ENCODE peak calls at places on chromosomes 6 and 20, in four cellular contexts. E is GM12878, O is fibroblast of pulmonary artery, B is choroid plexus epithelial cell. H is an unnamed sample.

GRCh38 chr20:52105045-52105572 is 86.5 kb downstream of the ZFP64 start:
- DNase-seq in O (peak; percentile 47), E (no peak), B (peak; percentile 49), H (peak; percentile 42)

GRCh38 chr20:10557685-10558084 is 116.1 kb downstream of the JAG1 start:
- DNase-seq in B (no peak), O (no peak), E (no peak), H (no peak)

GRCh38 chr20:45290677-45291355 is 15.8 kb upstream of the RBPJL start:
- DNase-seq in O (peak; percentile 79), B (peak; percentile 79), E (no peak), H (peak; percentile 65)

GRCh38 chr6:72738091-72738490 is 116.2 kb downstream of the KCNQ5 start:
- DNase-seq in B (no peak), O (no peak), E (no peak), H (no peak)

GRCh38 chr6:2254747-2255146 is 9.3 kb upstream of the GMDS start:
- DNase-seq in B (no peak), E (no peak), O (no peak), H (no peak)

GRCh38 chr20:38764563-38765355 is 16.5 kb downstream of the ACTR5 start:
- DNase-seq in O (peak; percentile 83), B (peak; percentile 87), E (no peak), H (peak; percentile 81)

GRCh38 chr6:167921831-167922230 is 75.6 kb upstream of the KIF25 start:
- DNase-seq in E (no peak), O (no peak), B (no peak), H (no peak)

GRCh38 chr6:122797537-122797936 is 8.5 kb downstream of the SMPDL3A start:
- DNase-seq in O (no peak), B (no peak), E (no peak), H (no peak)

GRCh38 chr6:168711049-168711640 is 270.2 kb downstream of the SMOC2 start:
- DNase-seq in B (peak; percentile 15), E (no peak), O (no peak), H (no peak)

GRCh38 chr6:12653396-12653910 is 63.1 kb upstream of the PHACTR1 start:
- DNase-seq in E (no peak), O (no peak), B (no peak), H (no peak)

GRCh38 chr6:151240861-151241642 is 1.3 kb downstream of the AKAP12 start:
- DNase-seq in E (no peak), O (peak; percentile 81), B (peak; percentile 80), H (peak; percentile 83)

GRCh38 chr6:20207096-20207454 is 5.2 kb downstream of the MBOAT1 start:
- DNase-seq in O (no peak), E (no peak), B (no peak), H (no peak)

GRCh38 chr6:139650941-139651340 is 276.5 kb upstream of the CITED2 start:
- DNase-seq in E (no peak), B (no peak), O (no peak), H (no peak)

GRCh38 chr6:112939543-112939942 is 592.4 kb downstream of the RFPL4B start:
- DNase-seq in O (peak; percentile 36), B (no peak), E (no peak), H (no peak)

GRCh38 chr6:3455121-3455489 is 1.7 kb downstream of the SLC22A23 start:
- DNase-seq in B (no peak), E (no peak), O (no peak), H (no peak)

GRCh38 chr6:23659125-23659524 is 466.9 kb upstream of the NRSN1 start:
- DNase-seq in E (no peak), B (peak; percentile 57), O (peak; percentile 28), H (peak; percentile 14)

GRCh38 chr20:21613512-21613911 is 92.0 kb upstream of the PAX1 start:
- DNase-seq in B (no peak), E (no peak), O (no peak), H (no peak)

GRCh38 chr6:170027111-170028043 is 263.5 kb downstream of the DLL1 start:
- DNase-seq in E (no peak), O (no peak), B (peak; percentile 12), H (no peak)

GRCh38 chr6:84284428-84285033 is 57.1 kb upstream of the CEP162 start:
- DNase-seq in O (peak; percentile 41), E (no peak), B (peak; percentile 72), H (no peak)

GRCh38 chr6:90169328-90169886 is 127.2 kb downstream of the BACH2 start:
- DNase-seq in B (peak; percentile 9), E (no peak), O (no peak), H (no peak)

GRCh38 chr20:48716086-48716485 is 111.7 kb downstream of the PREX1 start:
- DNase-seq in E (no peak), O (no peak), B (no peak), H (no peak)

GRCh38 chr6:108633436-108633835 is 72.7 kb downstream of the FOXO3 start:
- DNase-seq in E (no peak), O (no peak), B (no peak), H (no peak)

GRCh38 chr6:54308677-54309315 is 555 bp downstream of the TINAG start:
- DNase-seq in B (no peak), E (no peak), O (no peak), H (no peak)

GRCh38 chr6:2030682-2031244 is 214.6 kb downstream of the GMDS start:
- DNase-seq in B (no peak), O (no peak), E (no peak), H (peak; percentile 36)

GRCh38 chr20:25540273-25540672 is 45.1 kb downstream of the NINL start:
- DNase-seq in E (no peak), B (no peak), O (peak; percentile 22), H (peak; percentile 20)

GRCh38 chr6:117448011-117448410 is 22.3 kb upstream of the ROS1 start:
- DNase-seq in O (no peak), E (no peak), B (no peak), H (peak; percentile 17)

GRCh38 chr6:4664117-4664626 is 112.0 kb upstream of the CDYL start:
- DNase-seq in E (no peak), O (peak; percentile 91), B (peak; percentile 82), H (peak; percentile 79)

GRCh38 chr20:41218466-41218865 is 81.1 kb downstream of the PLCG1 start:
- DNase-seq in B (peak; percentile 75), E (no peak), O (peak; percentile 76), H (peak; percentile 55)

GRCh38 chr6:157056275-157056674 is 267.0 kb downstream of the TMEM242 start:
- DNase-seq in B (no peak), O (no peak), E (no peak), H (no peak)

GRCh38 chr6:106823732-106824351 is 150.7 kb downstream of the CD24 start:
- DNase-seq in B (no peak), E (no peak), O (no peak), H (no peak)

GRCh38 chr6:55003726-55004415 is 157.3 kb downstream of the FAM83B start:
- DNase-seq in O (no peak), B (no peak), E (no peak), H (no peak)

GRCh38 chr6:40585661-40586269 is 1.4 kb downstream of the LRFN2 start:
- DNase-seq in E (no peak), B (no peak), O (no peak), H (no peak)

GRCh38 chr6:108671790-108672189 is 111.1 kb downstream of the FOXO3 start:
- DNase-seq in O (no peak), B (no peak), E (no peak), H (no peak)

GRCh38 chr6:140346461-140346860 is 972.0 kb upstream of the CITED2 start:
- DNase-seq in O (peak; percentile 67), B (peak; percentile 86), E (no peak), H (peak; percentile 47)

GRCh38 chr20:32343438-32343837 is 14.7 kb upstream of the ASXL1 start:
- DNase-seq in E (no peak), B (peak; percentile 67), O (peak; percentile 81), H (peak; percentile 36)

GRCh38 chr20:17570347-17571152 is 675 bp downstream of the DSTN start:
- DNase-seq in E (no peak), O (peak; percentile 60), B (peak; percentile 52), H (peak; percentile 48)
- TF ChIP-seq CTCF in E (no peak), O (no peak), B (no peak), H (peak; percentile 8)

DNA sequence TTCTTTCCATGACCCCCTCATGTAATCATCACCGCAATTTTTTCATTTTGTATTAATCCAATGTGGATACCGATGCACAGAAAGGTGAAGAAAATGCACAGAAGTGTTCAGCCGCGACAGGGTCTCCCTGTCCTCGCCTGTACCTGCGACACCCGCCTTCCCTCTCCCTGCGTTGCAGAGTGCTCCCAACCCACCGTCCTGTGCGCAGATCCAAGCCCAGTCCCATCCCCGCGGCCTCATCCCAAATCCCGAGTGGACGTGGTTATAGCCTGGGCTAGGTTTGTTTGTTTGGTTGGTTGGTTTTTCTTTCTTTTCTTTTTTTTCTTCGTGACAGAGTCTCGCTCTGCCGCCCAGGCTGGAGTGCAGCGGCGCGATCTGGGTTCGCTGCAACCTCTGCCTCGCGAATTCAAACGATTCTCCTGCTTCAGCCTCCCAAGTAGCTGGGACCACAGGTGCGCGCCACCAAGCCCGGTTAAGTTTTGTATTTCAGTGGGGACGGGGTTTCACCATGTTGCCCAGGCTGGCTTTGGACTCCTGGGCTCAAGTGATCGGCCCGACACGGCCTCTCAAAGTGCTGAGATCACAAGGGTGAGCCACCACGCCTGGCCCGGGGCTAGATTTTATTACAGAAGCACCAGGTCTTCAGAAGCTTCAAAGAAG is 536 bp upstream of the RAET1G start:
- DNase-seq in O (no peak), E (no peak), B (no peak), H (no peak)
- H3K4me3 ChIP-seq in O (peak overlapping the region; percentile 64), E (no peak overlapping the region), B (peak overlapping the region; percentile 68), H (peak overlapping the region; percentile 59)

DNA sequence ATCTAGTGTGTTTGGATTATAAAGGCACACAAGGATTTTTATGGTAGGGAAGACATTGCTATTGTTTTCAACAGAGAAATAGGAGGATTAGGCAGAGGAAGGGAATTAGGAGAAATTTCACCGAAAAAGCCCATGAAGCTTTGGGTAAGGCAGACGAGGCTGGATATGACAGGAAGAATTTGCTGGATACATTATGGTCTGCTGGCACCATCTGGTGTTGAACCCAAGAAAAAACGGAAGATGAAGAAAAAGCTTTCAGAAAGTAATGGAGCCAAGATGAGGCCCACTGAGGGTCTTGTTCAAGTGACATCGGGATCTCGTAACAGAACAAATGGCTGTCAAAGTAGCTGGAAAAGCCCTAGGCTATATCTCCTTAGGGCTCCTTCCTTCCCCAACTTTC is 56.5 kb downstream of the OR2J2 start:
- DNase-seq in O (no peak), B (no peak), E (no peak), H (no peak)
- TF ChIP-seq CTCF in O (no peak), B (no peak), E (no peak), H (no peak)

GRCh38 chr6:144064831-144065668 is 30.3 kb downstream of the SF3B5 start:
- DNase-seq in B (peak; percentile 6), O (no peak), E (peak; percentile 44), H (no peak)

GRCh38 chr6:144063246-144063743 is 32.1 kb downstream of the SF3B5 start:
- DNase-seq in B (no peak), O (no peak), E (no peak), H (no peak)

GRCh38 chr6:144064402-144064830 is 31.0 kb downstream of the SF3B5 start:
- DNase-seq in O (no peak), E (no peak), B (no peak), H (no peak)

GRCh38 chr6:144063744-144064401 is 31.5 kb downstream of the SF3B5 start:
- DNase-seq in E (peak; percentile 59), B (peak; percentile 4), O (peak; percentile 17), H (no peak)

GRCh38 chr6:144062757-144063156 is 32.6 kb downstream of the SF3B5 start:
- DNase-seq in O (no peak), B (no peak), E (no peak), H (no peak)
- H3K4me3 ChIP-seq in O (no peak overlapping the region), B (no peak overlapping the region), E (peak overlapping the region; percentile 85), H (no peak overlapping the region)

GRCh38 chr20:8454137-8454712 is 322.2 kb downstream of the PLCB1 start:
- DNase-seq in B (peak; percentile 92), E (peak; percentile 17), O (peak; percentile 95), H (peak; percentile 84)
- TF ChIP-seq CTCF in B (peak; percentile 75), E (peak; percentile 52), O (peak; percentile 82), H (peak; percentile 60)

GRCh38 chr6:16511723-16512584 is 249.3 kb downstream of the ATXN1 start:
- DNase-seq in B (no peak), E (peak; percentile 72), O (no peak), H (no peak)
- H3K4me3 ChIP-seq in B (no peak overlapping the region), E (no peak overlapping the region), O (no peak overlapping the region), H (no peak overlapping the region)